ENCODE peak calls at places on chromosomes 2 and 18, in eight cellular contexts. H is iris pigment epithelial cell; S is effector CD4-positive, alpha-beta T cell; N is fibroblast of the aortic adventitia; C is endothelial cell; A is LNCaP clone FGC; B is posterior cingulate gyrus; U is hypothalamus. L is an unnamed sample.

GRCh38 chr2:101036562-101036961 is 34.5 kb downstream of the RPL31 start:
- DNase-seq in H (peak; percentile 28), N (peak; percentile 72), B (no peak), C (no peak), S (no peak), A (no peak), U (no peak), L (no peak)

GRCh38 chr18:47215554-47216138 is 35.8 kb downstream of the SKOR2 start:
- DNase-seq in S (no peak), B (peak; percentile 86), U (no peak), N (peak; percentile 69), C (peak; percentile 43), H (peak; percentile 78), A (peak; percentile 32), L (peak; percentile 18)

GRCh38 chr2:220509921-220510320 is 882.5 kb downstream of the SLC4A3 start:
- DNase-seq in N (no peak), H (peak; percentile 39), C (no peak), U (no peak), A (no peak), S (no peak), B (no peak), L (no peak)

GRCh38 chr2:218003994-218004419 is 1.2 kb upstream of the TNS1 start:
- DNase-seq in C (no peak), U (no peak), B (no peak), A (no peak), S (no peak), N (peak; percentile 99), H (peak; percentile 91), L (peak; percentile 94)

GRCh38 chr2:1060987-1061386 is 110.3 kb downstream of the SNTG2 start:
- DNase-seq in H (no peak), C (no peak), B (no peak), S (no peak), U (no peak), N (no peak), A (no peak), L (no peak)

GRCh38 chr2:96251721-96252292 is 14.0 kb downstream of the TMEM127 start:
- DNase-seq in N (peak; percentile 90), U (no peak), A (peak; percentile 76), C (no peak), B (no peak), H (peak; percentile 97), S (no peak), L (no peak)

GRCh38 chr2:11553661-11554429 is 20.0 kb downstream of the GREB1 start:
- DNase-seq in A (no peak), S (no peak), B (peak; percentile 70), U (no peak), H (peak; percentile 67), C (no peak), N (no peak), L (no peak)

GRCh38 chr2:226611944-226612318 is 187.7 kb downstream of the IRS1 start:
- DNase-seq in A (no peak), H (peak; percentile 70), N (peak; percentile 61), B (no peak), S (no peak), U (no peak), C (no peak), L (no peak)

GRCh38 chr2:191114403-191114886 is 36.3 kb downstream of the STAT4 start:
- DNase-seq in N (peak; percentile 10), H (peak; percentile 33), C (no peak), S (peak; percentile 11), A (no peak), U (no peak), B (no peak), L (no peak)

GRCh38 chr2:122191331-122191730 is 435.9 kb downstream of the TSN start:
- DNase-seq in B (no peak), A (peak; percentile 3), C (peak; percentile 55), U (no peak), N (no peak), S (no peak), H (no peak), L (no peak)

GRCh38 chr2:11720752-11721151 is 25.7 kb upstream of the LPIN1 start:
- DNase-seq in N (no peak), C (no peak), U (no peak), S (no peak), H (no peak), A (no peak), B (no peak), L (no peak)

GRCh38 chr2:43175187-43175490 is 51.3 kb downstream of the ZFP36L2 start:
- DNase-seq in H (peak; percentile 38), U (no peak), A (no peak), B (no peak), N (peak; percentile 47), S (no peak), C (no peak), L (no peak)

GRCh38 chr2:168348076-168348475 is 100.7 kb upstream of the STK39 start:
- DNase-seq in H (peak; percentile 31), B (no peak), N (peak; percentile 22), S (no peak), A (no peak), U (no peak), C (peak; percentile 44), L (no peak)

GRCh38 chr2:44615950-44616518 is 254.3 kb downstream of the CAMKMT start:
- DNase-seq in B (no peak), H (no peak), N (no peak), S (no peak), C (no peak), A (no peak), U (no peak), L (no peak)

GRCh38 chr2:160751021-160751420 is 257.4 kb upstream of the RBMS1 start:
- DNase-seq in S (no peak), U (no peak), N (peak; percentile 60), A (no peak), H (peak; percentile 26), C (no peak), B (no peak), L (no peak)

GRCh38 chr2:117875786-117876185 is 61.3 kb downstream of the DDX18 start:
- DNase-seq in B (no peak), N (no peak), S (no peak), C (no peak), A (no peak), U (no peak), H (no peak), L (no peak)

GRCh38 chr18:57780318-57781127 is 22.6 kb downstream of the ATP8B1 start:
- DNase-seq in H (peak; percentile 88), S (no peak), U (no peak), A (peak; percentile 44), C (no peak), N (peak; percentile 86), B (no peak), L (no peak)

GRCh38 chr2:64819774-64820688 is 166.3 kb upstream of the SERTAD2 start:
- DNase-seq in S (no peak), B (no peak), U (no peak), H (no peak), N (no peak), C (no peak), A (no peak), L (no peak)

GRCh38 chr2:40734797-40735196 is 282.9 kb upstream of the SLC8A1 start:
- DNase-seq in H (peak; percentile 21), S (no peak), C (no peak), N (peak; percentile 17), B (no peak), A (no peak), U (no peak), L (no peak)